ENCODE peak calls at places on chromosome 6, in ten cellular contexts. Y, H, V, P, N, W, R, Z, K and Q are unnamed samples.

GRCh38 chr6:127510876-127511275 is 8.3 kb downstream of the MTCL3 start:
- DNase-seq in V (no peak), H (no peak), N (no peak), Y (no peak), Z (no peak), W (no peak), K (no peak), R (no peak), P (no peak), Q (no peak)

GRCh38 chr6:167350731-167351655 is 26.1 kb downstream of the TTLL2 start:
- DNase-seq in K (peak), R (peak), H (no peak), W (peak), N (peak), Z (peak), P (peak), Y (peak), V (peak), Q (peak)

GRCh38 chr6:1123976-1124375 is 187.9 kb upstream of the FOXQ1 start:
- DNase-seq in K (no peak), N (no peak), Y (no peak), H (no peak), Z (no peak), V (no peak), R (no peak), W (no peak), P (no peak), Q (no peak)

GRCh38 chr6:75296811-75297779 is 12.5 kb upstream of the TMEM30A start:
- DNase-seq in K (peak), P (no peak), Y (peak), W (no peak), R (no peak), Z (no peak), N (peak), V (peak), H (peak), Q (no peak)

GRCh38 chr6:138107752-138108592 is 753 bp upstream of the PERP start:
- DNase-seq in N (peak), W (no peak), P (no peak), K (no peak), Z (peak), Y (peak), H (no peak), V (no peak), R (peak), Q (no peak)

GRCh38 chr6:69232506-69233194 is 564.2 kb downstream of the LMBRD1 start:
- DNase-seq in N (peak), W (no peak), H (peak), P (peak), R (peak), Z (peak), Y (peak), V (peak), K (peak), Q (no peak)

GRCh38 chr6:156916108-156916801 is 139.1 kb downstream of the ARID1B start:
- DNase-seq in Z (no peak), H (no peak), V (no peak), K (peak), P (no peak), N (no peak), R (no peak), Y (no peak), W (no peak), Q (no peak)

GRCh38 chr6:122077603-122078002 is 321.8 kb upstream of the HSF2 start:
- DNase-seq in K (no peak), Z (no peak), V (no peak), H (no peak), R (no peak), Y (no peak), P (no peak), W (no peak), N (no peak), Q (no peak)

GRCh38 chr6:21395121-21395520 is 198.4 kb upstream of the SOX4 start:
- DNase-seq in K (no peak), W (no peak), V (no peak), N (no peak), Z (no peak), Y (no peak), P (no peak), R (no peak), H (no peak), Q (no peak)

GRCh38 chr6:445571-446417 is 54.2 kb downstream of the IRF4 start:
- DNase-seq in R (peak), P (no peak), H (no peak), Y (no peak), W (no peak), N (no peak), Z (peak), V (no peak), K (no peak), Q (no peak)

GRCh38 chr6:37033255-37033654 is 27.8 kb downstream of the FGD2 start:
- DNase-seq in Y (no peak), N (no peak), R (no peak), Z (no peak), V (no peak), K (no peak), P (no peak), W (no peak), H (peak), Q (no peak)

GRCh38 chr6:18293192-18293904 is 29.0 kb upstream of the DEK start:
- DNase-seq in N (no peak), V (peak), R (peak), W (no peak), P (peak), K (no peak), H (peak), Z (no peak), Y (peak), Q (no peak)

GRCh38 chr6:20814494-20814893 is 280.2 kb downstream of the CDKAL1 start:
- DNase-seq in H (peak), N (no peak), K (no peak), Z (no peak), W (no peak), V (no peak), Y (no peak), R (no peak), P (no peak), Q (no peak)

GRCh38 chr6:11632795-11633511 is 95.4 kb downstream of the TMEM170B start:
- DNase-seq in P (peak), K (no peak), H (peak), R (no peak), V (peak), Z (no peak), Y (no peak), W (no peak), N (no peak), Q (no peak)

GRCh38 chr6:163935158-163935762 is 520.7 kb downstream of the QKI start:
- DNase-seq in Z (no peak), K (no peak), R (no peak), W (no peak), N (no peak), P (no peak), Y (no peak), H (peak), V (no peak), Q (no peak)

GRCh38 chr6:21769405-21769851 is 175.9 kb downstream of the SOX4 start:
- DNase-seq in V (peak), P (peak), N (no peak), W (no peak), K (no peak), H (peak), R (no peak), Y (no peak), Z (peak), Q (no peak)

GRCh38 chr6:40176117-40176516 is 241.9 kb upstream of the MOCS1 start:
- DNase-seq in Z (no peak), Y (no peak), P (no peak), K (no peak), R (no peak), N (peak), V (no peak), W (no peak), H (no peak), Q (no peak)

GRCh38 chr6:152356016-152356415 is 281.1 kb downstream of the SYNE1 start:
- DNase-seq in W (no peak), V (no peak), Z (no peak), Y (no peak), N (no peak), R (no peak), P (no peak), H (no peak), K (no peak), Q (no peak)

GRCh38 chr6:166615059-166615770 is 11.8 kb downstream of the RPS6KA2 start:
- DNase-seq in K (no peak), Z (no peak), Y (no peak), R (no peak), V (no peak), N (no peak), P (no peak), W (no peak), H (peak), Q (no peak)

GRCh38 chr6:38063973-38064372 is 244.4 kb downstream of the ZFAND3 start:
- DNase-seq in W (no peak), Y (no peak), H (no peak), N (no peak), V (no peak), K (no peak), P (no peak), Z (no peak), R (no peak), Q (no peak)

GRCh38 chr6:170098428-170099170 is 192.3 kb downstream of the DLL1 start:
- DNase-seq in Y (no peak), Z (peak), W (no peak), N (no peak), K (no peak), R (peak), P (no peak), H (no peak), V (no peak), Q (no peak)

GRCh38 chr6:117483645-117484016 is 1.2 kb downstream of the DCBLD1 start:
- DNase-seq in V (no peak), R (no peak), K (no peak), Z (no peak), W (no peak), Y (peak), N (peak), P (peak), H (peak), Q (no peak)

GRCh38 chr6:6918216-6918983 is 189.4 kb upstream of the RREB1 start:
- DNase-seq in W (no peak), N (no peak), Y (no peak), H (peak), V (peak), R (peak), K (no peak), Z (no peak), P (peak), Q (no peak)

GRCh38 chr6:23181301-23182110 is 612.1 kb downstream of the HDGFL1 start:
- DNase-seq in W (no peak), R (no peak), V (no peak), K (no peak), N (peak), H (no peak), Y (no peak), P (no peak), Z (no peak), Q (no peak)

GRCh38 chr6:134217110-134217509 is 100.8 kb downstream of the SGK1 start:
- DNase-seq in R (no peak), Z (no peak), K (no peak), N (no peak), W (no peak), V (peak), H (peak), P (no peak), Y (no peak), Q (no peak)

GRCh38 chr6:34015576-34015975 is 130.3 kb downstream of the GRM4 start:
- DNase-seq in W (no peak), R (no peak), V (no peak), P (no peak), Z (peak), N (no peak), H (peak), K (no peak), Y (no peak), Q (no peak)

GRCh38 chr6:13421425-13422057 is 65.9 kb downstream of the GFOD1 start:
- DNase-seq in Z (peak), Y (no peak), P (no peak), V (no peak), N (no peak), H (no peak), K (no peak), R (no peak), W (no peak), Q (no peak)

GRCh38 chr6:127484207-127484858 is 25.1 kb upstream of the KIAA0408 start:
- DNase-seq in W (no peak), H (peak), R (no peak), P (no peak), V (peak), Y (peak), K (peak), N (no peak), Z (no peak), Q (no peak)

GRCh38 chr6:166351715-166352285 is 9.5 kb upstream of the SFT2D1 start:
- DNase-seq in N (peak), Y (peak), V (peak), W (no peak), K (peak), H (peak), Z (no peak), P (no peak), R (peak), Q (no peak)

GRCh38 chr6:149560736-149561135 is 5.4 kb upstream of the GINM1 start:
- DNase-seq in Y (peak), Z (peak), K (peak), R (no peak), H (no peak), W (no peak), P (no peak), N (no peak), V (no peak), Q (no peak)

GRCh38 chr6:39865011-39865888 is 69.0 kb downstream of the MOCS1 start:
- DNase-seq in R (peak), N (peak), W (no peak), H (peak), Y (peak), P (peak), K (peak), Z (peak), V (peak), Q (peak)

GRCh38 chr6:107574856-107575255 is 84.9 kb downstream of the SOBP start:
- DNase-seq in Z (no peak), P (no peak), R (no peak), N (no peak), W (no peak), Y (no peak), K (no peak), V (no peak), H (no peak), Q (no peak)

GRCh38 chr6:108565893-108566292 is 5.2 kb downstream of the FOXO3 start:
- DNase-seq in R (peak), Y (no peak), N (no peak), K (peak), H (peak), P (no peak), Z (no peak), W (no peak), V (peak), Q (no peak)

GRCh38 chr6:141110486-141110885 is 1022.2 kb upstream of the GJE1 start:
- DNase-seq in Y (no peak), V (peak), P (no peak), W (no peak), R (no peak), K (no peak), H (peak), N (no peak), Z (no peak), Q (no peak)

GRCh38 chr6:5840742-5841141 is 166.0 kb downstream of the NRN1 start:
- DNase-seq in Z (no peak), W (no peak), K (no peak), N (no peak), P (no peak), Y (no peak), V (no peak), H (no peak), R (no peak), Q (no peak)